ENCODE peak calls at places on chromosomes 1 and 21, in six cellular contexts. One of them, this sample, is unnamed.

GRCh38 chr21:27787046-27787445 is 820.2 kb upstream of the ADAMTS5 start:
- DNase-seq in tibial nerve: no peak
- DNase-seq in mesothelial cell of epicardium: no peak
- DNase-seq in heart left ventricle: no peak
- DNase-seq in brain microvascular endothelial cell: no peak
- DNase-seq in cardiac fibroblast: no peak
- DNase-seq in this sample: no peak

GRCh38 chr1:55463814-55464445 is 248.8 kb upstream of the USP24 start:
- DNase-seq in brain microvascular endothelial cell: no peak
- DNase-seq in mesothelial cell of epicardium: no peak
- DNase-seq in heart left ventricle: no peak
- DNase-seq in tibial nerve: peak
- DNase-seq in cardiac fibroblast: no peak
- DNase-seq in this sample: no peak

GRCh38 chr21:31278511-31279155 is 65.4 kb downstream of the TIAM1 start:
- DNase-seq in cardiac fibroblast: peak
- DNase-seq in tibial nerve: no peak
- DNase-seq in brain microvascular endothelial cell: peak
- DNase-seq in mesothelial cell of epicardium: no peak
- DNase-seq in heart left ventricle: no peak
- DNase-seq in this sample: no peak

GRCh38 chr1:60010690-60011089 is 62.9 kb downstream of the C1orf87 start:
- DNase-seq in mesothelial cell of epicardium: no peak
- DNase-seq in brain microvascular endothelial cell: no peak
- DNase-seq in heart left ventricle: no peak
- DNase-seq in tibial nerve: no peak
- DNase-seq in cardiac fibroblast: no peak
- DNase-seq in this sample: no peak

GRCh38 chr1:121516279-121516967 is 331.6 kb downstream of the SRGAP2C start:
- DNase-seq in brain microvascular endothelial cell: no peak
- DNase-seq in cardiac fibroblast: no peak
- DNase-seq in heart left ventricle: peak
- DNase-seq in tibial nerve: peak
- DNase-seq in mesothelial cell of epicardium: no peak
- DNase-seq in this sample: no peak

GRCh38 chr21:42486551-42486950 is 9.5 kb downstream of the RSPH1 start:
- DNase-seq in tibial nerve: no peak
- DNase-seq in heart left ventricle: no peak
- DNase-seq in mesothelial cell of epicardium: no peak
- DNase-seq in cardiac fibroblast: no peak
- DNase-seq in brain microvascular endothelial cell: no peak
- DNase-seq in this sample: no peak

GRCh38 chr1:44315521-44315920 is 39.5 kb downstream of the ERI3 start:
- DNase-seq in cardiac fibroblast: no peak
- DNase-seq in tibial nerve: no peak
- DNase-seq in brain microvascular endothelial cell: no peak
- DNase-seq in mesothelial cell of epicardium: no peak
- DNase-seq in heart left ventricle: no peak
- DNase-seq in this sample: no peak

GRCh38 chr1:214426420-214426812 is 125.0 kb downstream of the PTPN14 start:
- DNase-seq in heart left ventricle: no peak
- DNase-seq in tibial nerve: no peak
- DNase-seq in cardiac fibroblast: no peak
- DNase-seq in mesothelial cell of epicardium: no peak
- DNase-seq in brain microvascular endothelial cell: no peak
- DNase-seq in this sample: no peak

GRCh38 chr1:230292739-230293720 is 133.1 kb downstream of the PGBD5 start:
- DNase-seq in tibial nerve: no peak
- DNase-seq in brain microvascular endothelial cell: no peak
- DNase-seq in cardiac fibroblast: no peak
- DNase-seq in heart left ventricle: no peak
- DNase-seq in mesothelial cell of epicardium: no peak
- DNase-seq in this sample: no peak
- TF ChIP-seq CTCF in tibial nerve: no peak
- TF ChIP-seq CTCF in brain microvascular endothelial cell: no peak
- TF ChIP-seq CTCF in cardiac fibroblast: no peak
- TF ChIP-seq CTCF in heart left ventricle: no peak
- TF ChIP-seq CTCF in mesothelial cell of epicardium: no peak
- TF ChIP-seq CTCF in this sample: no peak

GRCh38 chr1:64969305-64970066 is 3.1 kb upstream of the JAK1 start:
- DNase-seq in tibial nerve: no peak
- DNase-seq in mesothelial cell of epicardium: no peak
- DNase-seq in cardiac fibroblast: peak
- DNase-seq in heart left ventricle: no peak
- DNase-seq in brain microvascular endothelial cell: no peak
- DNase-seq in this sample: no peak
- TF ChIP-seq CTCF in tibial nerve: no peak
- TF ChIP-seq CTCF in mesothelial cell of epicardium: no peak
- TF ChIP-seq CTCF in cardiac fibroblast: peak
- TF ChIP-seq CTCF in heart left ventricle: no peak
- TF ChIP-seq CTCF in brain microvascular endothelial cell: peak
- TF ChIP-seq CTCF in this sample: peak

DNA sequence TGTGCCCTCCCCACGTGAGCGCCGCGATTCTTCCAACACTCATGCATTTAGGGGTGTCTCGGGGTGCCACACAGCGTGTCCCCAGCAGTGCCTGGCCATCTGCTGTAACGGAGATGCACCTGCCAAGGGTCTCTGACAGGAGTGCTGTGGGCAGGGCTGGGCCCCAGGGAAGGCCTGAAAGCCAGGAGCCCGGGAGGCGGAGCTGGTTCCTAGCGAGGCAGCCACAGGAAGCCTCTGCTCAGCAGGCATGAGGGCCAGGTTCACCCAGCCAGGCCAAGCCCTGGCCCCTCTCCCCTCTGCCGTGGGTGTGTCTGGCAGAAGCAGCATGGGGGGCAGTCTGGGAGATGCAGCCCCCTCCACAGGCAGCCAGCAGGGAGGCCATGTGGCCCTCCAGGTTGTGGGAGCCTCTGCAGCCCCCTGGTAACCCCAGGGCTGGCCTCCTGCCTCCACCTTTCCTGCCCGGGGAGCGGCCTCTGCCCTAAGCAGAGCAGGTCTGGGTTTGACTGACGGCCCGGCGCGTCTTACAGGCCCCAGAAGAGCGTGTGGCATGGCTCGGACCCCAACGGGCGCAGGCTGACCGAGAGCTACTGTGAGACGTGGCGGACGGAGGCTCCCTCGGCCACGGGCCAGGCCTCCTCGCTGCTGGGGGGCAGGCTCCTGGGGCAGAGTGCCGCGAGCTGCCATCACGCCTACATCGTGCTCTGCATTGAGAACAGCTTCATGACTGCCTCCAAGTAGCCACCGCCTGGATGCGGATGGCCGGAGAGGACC is 30.4 kb downstream of the SLC19A1 start:
- DNase-seq in heart left ventricle: peak
- DNase-seq in brain microvascular endothelial cell: no peak
- DNase-seq in tibial nerve: no peak
- DNase-seq in cardiac fibroblast: no peak
- DNase-seq in mesothelial cell of epicardium: no peak
- DNase-seq in this sample: no peak
- TF ChIP-seq CTCF in heart left ventricle: no peak
- TF ChIP-seq CTCF in brain microvascular endothelial cell: no peak
- TF ChIP-seq CTCF in tibial nerve: no peak
- TF ChIP-seq CTCF in cardiac fibroblast: no peak
- TF ChIP-seq CTCF in mesothelial cell of epicardium: no peak
- TF ChIP-seq CTCF in this sample: no peak

DNA sequence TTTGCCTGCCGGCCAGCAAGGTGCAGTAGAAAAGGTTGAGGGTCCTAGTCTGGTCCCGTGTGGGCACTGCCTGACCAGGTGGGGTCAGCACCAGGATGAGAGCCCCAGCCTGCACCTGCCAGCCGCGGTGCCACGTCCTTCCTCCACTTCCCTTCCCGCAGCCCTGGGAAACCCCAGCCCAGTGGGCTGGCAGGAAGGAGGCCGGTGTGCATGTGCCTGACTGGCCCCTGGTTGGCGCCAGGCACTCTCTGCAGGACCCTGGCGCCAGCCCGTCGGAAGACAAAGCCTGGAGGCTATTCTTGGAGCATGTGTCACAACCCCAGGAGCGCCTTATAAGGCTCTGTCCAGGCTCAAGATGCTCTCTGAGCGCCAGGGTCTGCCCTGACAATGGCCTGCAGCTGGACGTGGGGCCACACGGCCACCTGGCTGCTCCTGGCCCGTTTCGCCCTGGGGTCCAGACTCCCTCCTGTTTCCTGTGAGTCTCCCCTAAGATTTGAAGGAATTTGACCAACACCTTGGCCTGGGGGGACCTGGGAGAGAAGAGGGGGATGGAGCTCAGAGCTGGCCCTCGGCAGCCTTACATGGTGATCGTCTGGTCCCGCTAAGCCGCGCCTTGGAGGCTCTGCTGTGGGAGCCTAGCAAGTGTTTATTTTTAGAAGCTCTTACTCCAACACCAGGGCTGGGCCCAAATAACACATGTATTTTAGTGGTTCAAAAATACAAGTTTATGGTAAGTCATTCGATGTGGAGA is 31.9 kb upstream of the POFUT2 start:
- DNase-seq in tibial nerve: no peak
- DNase-seq in cardiac fibroblast: no peak
- DNase-seq in mesothelial cell of epicardium: no peak
- DNase-seq in heart left ventricle: peak
- DNase-seq in brain microvascular endothelial cell: no peak
- DNase-seq in this sample: peak
- TF ChIP-seq CTCF in tibial nerve: no peak
- TF ChIP-seq CTCF in cardiac fibroblast: no peak
- TF ChIP-seq CTCF in mesothelial cell of epicardium: no peak
- TF ChIP-seq CTCF in heart left ventricle: peak
- TF ChIP-seq CTCF in brain microvascular endothelial cell: peak
- TF ChIP-seq CTCF in this sample: peak

GRCh38 chr1:190494451-190494850 is 16.8 kb upstream of the BRINP3 start:
- DNase-seq in mesothelial cell of epicardium: no peak
- DNase-seq in tibial nerve: no peak
- DNase-seq in heart left ventricle: no peak
- DNase-seq in cardiac fibroblast: no peak
- DNase-seq in brain microvascular endothelial cell: no peak
- DNase-seq in this sample: no peak

GRCh38 chr1:190491404-190491803 is 13.7 kb upstream of the BRINP3 start:
- DNase-seq in heart left ventricle: no peak
- DNase-seq in brain microvascular endothelial cell: no peak
- DNase-seq in cardiac fibroblast: no peak
- DNase-seq in mesothelial cell of epicardium: no peak
- DNase-seq in tibial nerve: no peak
- DNase-seq in this sample: no peak
- TF ChIP-seq CTCF in heart left ventricle: no peak
- TF ChIP-seq CTCF in brain microvascular endothelial cell: no peak
- TF ChIP-seq CTCF in cardiac fibroblast: no peak
- TF ChIP-seq CTCF in mesothelial cell of epicardium: no peak
- TF ChIP-seq CTCF in tibial nerve: no peak
- TF ChIP-seq CTCF in this sample: no peak

GRCh38 chr1:2859219-2859880 is 57.9 kb upstream of the TTC34 start:
- DNase-seq in heart left ventricle: peak
- DNase-seq in cardiac fibroblast: no peak
- DNase-seq in brain microvascular endothelial cell: no peak
- DNase-seq in mesothelial cell of epicardium: no peak
- DNase-seq in tibial nerve: no peak
- DNase-seq in this sample: no peak

GRCh38 chr1:2856821-2857290 is 55.4 kb upstream of the TTC34 start:
- DNase-seq in heart left ventricle: peak
- DNase-seq in mesothelial cell of epicardium: no peak
- DNase-seq in brain microvascular endothelial cell: no peak
- DNase-seq in tibial nerve: no peak
- DNase-seq in cardiac fibroblast: no peak
- DNase-seq in this sample: no peak

GRCh38 chr1:2859881-2860430 is 58.5 kb upstream of the TTC34 start:
- DNase-seq in mesothelial cell of epicardium: no peak
- DNase-seq in heart left ventricle: no peak
- DNase-seq in tibial nerve: no peak
- DNase-seq in cardiac fibroblast: no peak
- DNase-seq in brain microvascular endothelial cell: no peak
- DNase-seq in this sample: no peak

GRCh38 chr1:2857521-2857920 is 56.0 kb upstream of the TTC34 start:
- DNase-seq in tibial nerve: no peak
- DNase-seq in cardiac fibroblast: no peak
- DNase-seq in brain microvascular endothelial cell: no peak
- DNase-seq in mesothelial cell of epicardium: no peak
- DNase-seq in heart left ventricle: peak
- DNase-seq in this sample: no peak

GRCh38 chr1:2858676-2859075 is 57.2 kb upstream of the TTC34 start:
- DNase-seq in brain microvascular endothelial cell: no peak
- DNase-seq in mesothelial cell of epicardium: no peak
- DNase-seq in cardiac fibroblast: no peak
- DNase-seq in heart left ventricle: no peak
- DNase-seq in tibial nerve: no peak
- DNase-seq in this sample: no peak
- TF ChIP-seq CTCF in brain microvascular endothelial cell: no peak
- TF ChIP-seq CTCF in mesothelial cell of epicardium: no peak
- TF ChIP-seq CTCF in cardiac fibroblast: no peak
- TF ChIP-seq CTCF in heart left ventricle: no peak
- TF ChIP-seq CTCF in tibial nerve: no peak
- TF ChIP-seq CTCF in this sample: no peak

GRCh38 chr1:154442006-154442740 is 37.0 kb downstream of the IL6R start:
- DNase-seq in heart left ventricle: no peak
- DNase-seq in cardiac fibroblast: peak
- DNase-seq in brain microvascular endothelial cell: peak
- DNase-seq in mesothelial cell of epicardium: no peak
- DNase-seq in tibial nerve: no peak
- DNase-seq in this sample: no peak
- TF ChIP-seq CTCF in heart left ventricle: peak
- TF ChIP-seq CTCF in cardiac fibroblast: peak
- TF ChIP-seq CTCF in brain microvascular endothelial cell: peak
- TF ChIP-seq CTCF in mesothelial cell of epicardium: peak
- TF ChIP-seq CTCF in tibial nerve: peak
- TF ChIP-seq CTCF in this sample: peak

GRCh38 chr1:33080885-33081553 is at the start of gene AZIN2:
- DNase-seq in mesothelial cell of epicardium: peak
- DNase-seq in heart left ventricle: peak
- DNase-seq in tibial nerve: peak
- DNase-seq in cardiac fibroblast: peak
- DNase-seq in brain microvascular endothelial cell: peak
- DNase-seq in this sample: peak
- TF ChIP-seq CTCF in mesothelial cell of epicardium: no peak
- TF ChIP-seq CTCF in heart left ventricle: no peak
- TF ChIP-seq CTCF in tibial nerve: no peak
- TF ChIP-seq CTCF in cardiac fibroblast: no peak
- TF ChIP-seq CTCF in brain microvascular endothelial cell: peak
- TF ChIP-seq CTCF in this sample: no peak